ENCODE peak calls at places on chromosomes 5 and 9, in four cellular contexts. S is stimulated activated CD8-positive, alpha-beta memory T cell treated with anti-CD3 and anti-CD28 coated beads, Interleukin-2, amount 100 ng/mL, for 48 hours; B is right atrium auricular region; U is KBM-7. W is an unnamed sample.
A peak's percentile ranks its signal among the peaks of the same experiment; 100 is the strongest.

GRCh38 chr5:91186101-91186500 is 197.0 kb downstream of the ARRDC3 start:
- DNase-seq in S (no peak), B (no peak), U (no peak), W (no peak)

GRCh38 chr5:76790632-76791290 is 28.1 kb upstream of the F2RL1 start:
- DNase-seq in U (no peak), S (no peak), B (peak; percentile 79), W (no peak)

GRCh38 chr9:110659891-110660541 is 8.6 kb upstream of the MUSK start:
- DNase-seq in B (no peak), U (no peak), S (no peak), W (no peak)

GRCh38 chr5:78615697-78616096 is 32.9 kb downstream of the LHFPL2 start:
- DNase-seq in S (no peak), U (no peak), B (no peak), W (no peak)

GRCh38 chr9:12906646-12907045 is 131.8 kb downstream of the LURAP1L start:
- DNase-seq in U (no peak), B (no peak), S (no peak), W (no peak)

GRCh38 chr5:171745602-171746001 is 40.0 kb upstream of the SMIM23 start:
- DNase-seq in B (no peak), S (no peak), U (no peak), W (no peak)

GRCh38 chr5:151569132-151570046 is 21.7 kb downstream of the FAT2 start:
- DNase-seq in U (no peak), B (no peak), S (no peak), W (no peak)

GRCh38 chr5:142922223-142922952 is 152.2 kb downstream of the ARHGAP26 start:
- DNase-seq in U (peak; percentile 42), S (no peak), B (no peak), W (no peak)

GRCh38 chr9:133203506-133204075 is 5.5 kb downstream of the OBP2B start:
- DNase-seq in B (no peak), S (no peak), U (no peak), W (no peak)

GRCh38 chr5:146897061-146897460 is 18.5 kb upstream of the PPP2R2B start:
- DNase-seq in B (no peak), U (no peak), S (no peak), W (no peak)

GRCh38 chr5:115192098-115192497 is 22.4 kb upstream of the TRIM36 start:
- DNase-seq in U (no peak), B (no peak), S (no peak), W (no peak)

GRCh38 chr9:92292338-92293074 is 991 bp downstream of the IARS1 start:
- DNase-seq in U (peak; percentile 70), B (no peak), S (no peak), W (no peak)

W was measured in left colon.